ENCODE peak calls at places on chromosomes 12 and 14, in ten cellular contexts. One of them, this sample, is unnamed.
A peak's percentile ranks its signal among the peaks of the same experiment; 100 is the strongest.

GRCh38 chr12:13367973-13368372 is 171.4 kb downstream of the EMP1 start:
- DNase-seq in upper lobe of left lung: no peak
- DNase-seq in suprapubic skin: no peak
- DNase-seq in A549: no peak
- DNase-seq in tibial nerve: no peak
- DNase-seq in sigmoid colon: no peak
- DNase-seq in ovary: no peak
- DNase-seq in transverse colon: no peak
- DNase-seq in K562: no peak
- DNase-seq in HepG2: no peak
- DNase-seq in this sample: no peak

GRCh38 chr12:57632369-57632897 is 568 bp downstream of the B4GALNT1 start:
- DNase-seq in upper lobe of left lung: no peak
- DNase-seq in suprapubic skin: peak; percentile 60
- DNase-seq in A549: no peak
- DNase-seq in tibial nerve: no peak
- DNase-seq in sigmoid colon: peak; percentile 67
- DNase-seq in ovary: peak; percentile 25
- DNase-seq in transverse colon: no peak
- DNase-seq in K562: peak; percentile 76
- DNase-seq in HepG2: no peak
- DNase-seq in this sample: no peak

GRCh38 chr12:98653866-98654493 is 8.9 kb downstream of the APAF1 start:
- DNase-seq in upper lobe of left lung: no peak
- DNase-seq in suprapubic skin: no peak
- DNase-seq in A549: peak; percentile 33
- DNase-seq in tibial nerve: no peak
- DNase-seq in sigmoid colon: no peak
- DNase-seq in ovary: no peak
- DNase-seq in transverse colon: no peak
- DNase-seq in K562: peak; percentile 23
- DNase-seq in HepG2: peak; percentile 68
- DNase-seq in this sample: no peak

GRCh38 chr14:33850826-33851225 is 100.0 kb downstream of the EGLN3 start:
- DNase-seq in upper lobe of left lung: no peak
- DNase-seq in suprapubic skin: no peak
- DNase-seq in A549: no peak
- DNase-seq in tibial nerve: no peak
- DNase-seq in sigmoid colon: no peak
- DNase-seq in ovary: no peak
- DNase-seq in transverse colon: no peak
- DNase-seq in K562: no peak
- DNase-seq in HepG2: no peak
- DNase-seq in this sample: no peak

GRCh38 chr12:117643971-117644370 is 282.5 kb upstream of the NOS1 start:
- DNase-seq in upper lobe of left lung: no peak
- DNase-seq in suprapubic skin: no peak
- DNase-seq in A549: no peak
- DNase-seq in tibial nerve: no peak
- DNase-seq in sigmoid colon: no peak
- DNase-seq in ovary: no peak
- DNase-seq in transverse colon: no peak
- DNase-seq in K562: no peak
- DNase-seq in HepG2: no peak
- DNase-seq in this sample: no peak

GRCh38 chr14:105492051-105492965 is 1.3 kb downstream of the TEDC1 start:
- DNase-seq in upper lobe of left lung: no peak
- DNase-seq in suprapubic skin: no peak
- DNase-seq in A549: no peak
- DNase-seq in tibial nerve: no peak
- DNase-seq in sigmoid colon: peak; percentile 77
- DNase-seq in ovary: peak; percentile 66
- DNase-seq in transverse colon: no peak
- DNase-seq in K562: no peak
- DNase-seq in HepG2: no peak
- DNase-seq in this sample: no peak

GRCh38 chr12:68560823-68561422 is 49.8 kb upstream of the RAP1B start:
- DNase-seq in upper lobe of left lung: no peak
- DNase-seq in suprapubic skin: no peak
- DNase-seq in A549: no peak
- DNase-seq in tibial nerve: no peak
- DNase-seq in sigmoid colon: no peak
- DNase-seq in ovary: no peak
- DNase-seq in transverse colon: no peak
- DNase-seq in K562: no peak
- DNase-seq in HepG2: no peak
- DNase-seq in this sample: no peak

GRCh38 chr12:105538880-105539279 is 208.4 kb downstream of the C12orf75 start:
- DNase-seq in upper lobe of left lung: no peak
- DNase-seq in suprapubic skin: no peak
- DNase-seq in A549: no peak
- DNase-seq in tibial nerve: no peak
- DNase-seq in sigmoid colon: no peak
- DNase-seq in ovary: no peak
- DNase-seq in transverse colon: no peak
- DNase-seq in K562: no peak
- DNase-seq in HepG2: no peak
- DNase-seq in this sample: no peak

GRCh38 chr12:106767954-106768501 is 6.5 kb upstream of the RIC8B start:
- DNase-seq in upper lobe of left lung: no peak
- DNase-seq in suprapubic skin: no peak
- DNase-seq in A549: no peak
- DNase-seq in tibial nerve: no peak
- DNase-seq in sigmoid colon: no peak
- DNase-seq in ovary: no peak
- DNase-seq in transverse colon: no peak
- DNase-seq in K562: no peak
- DNase-seq in HepG2: no peak
- DNase-seq in this sample: no peak

GRCh38 chr12:30988887-30989286 is 62.3 kb downstream of the TSPAN11 start:
- DNase-seq in upper lobe of left lung: no peak
- DNase-seq in suprapubic skin: no peak
- DNase-seq in A549: no peak
- DNase-seq in tibial nerve: no peak
- DNase-seq in sigmoid colon: no peak
- DNase-seq in ovary: no peak
- DNase-seq in transverse colon: peak; percentile 27
- DNase-seq in K562: no peak
- DNase-seq in HepG2: no peak
- DNase-seq in this sample: peak; percentile 78

GRCh38 chr14:60183724-60184596 is 18.8 kb upstream of the DHRS7 start:
- DNase-seq in upper lobe of left lung: no peak
- DNase-seq in suprapubic skin: no peak
- DNase-seq in A549: peak; percentile 12
- DNase-seq in tibial nerve: peak; percentile 55
- DNase-seq in sigmoid colon: no peak
- DNase-seq in ovary: no peak
- DNase-seq in transverse colon: no peak
- DNase-seq in K562: peak; percentile 10
- DNase-seq in HepG2: peak; percentile 55
- DNase-seq in this sample: no peak

GRCh38 chr12:87809916-87810315 is 219.3 kb downstream of the C12orf50 start:
- DNase-seq in upper lobe of left lung: no peak
- DNase-seq in suprapubic skin: no peak
- DNase-seq in A549: no peak
- DNase-seq in tibial nerve: no peak
- DNase-seq in sigmoid colon: no peak
- DNase-seq in ovary: no peak
- DNase-seq in transverse colon: no peak
- DNase-seq in K562: no peak
- DNase-seq in HepG2: no peak
- DNase-seq in this sample: no peak

GRCh38 chr12:22662356-22662755 is 37.4 kb downstream of the ETNK1 start:
- DNase-seq in upper lobe of left lung: no peak
- DNase-seq in suprapubic skin: no peak
- DNase-seq in A549: no peak
- DNase-seq in tibial nerve: no peak
- DNase-seq in sigmoid colon: no peak
- DNase-seq in ovary: no peak
- DNase-seq in transverse colon: no peak
- DNase-seq in K562: no peak
- DNase-seq in HepG2: no peak
- DNase-seq in this sample: no peak

GRCh38 chr12:47078733-47079364 is 572 bp upstream of the PCED1B start:
- DNase-seq in upper lobe of left lung: peak; percentile 42
- DNase-seq in suprapubic skin: no peak
- DNase-seq in A549: peak; percentile 57
- DNase-seq in tibial nerve: no peak
- DNase-seq in sigmoid colon: peak; percentile 87
- DNase-seq in ovary: peak; percentile 55
- DNase-seq in transverse colon: peak; percentile 45
- DNase-seq in K562: no peak
- DNase-seq in HepG2: no peak
- DNase-seq in this sample: no peak

DNA sequence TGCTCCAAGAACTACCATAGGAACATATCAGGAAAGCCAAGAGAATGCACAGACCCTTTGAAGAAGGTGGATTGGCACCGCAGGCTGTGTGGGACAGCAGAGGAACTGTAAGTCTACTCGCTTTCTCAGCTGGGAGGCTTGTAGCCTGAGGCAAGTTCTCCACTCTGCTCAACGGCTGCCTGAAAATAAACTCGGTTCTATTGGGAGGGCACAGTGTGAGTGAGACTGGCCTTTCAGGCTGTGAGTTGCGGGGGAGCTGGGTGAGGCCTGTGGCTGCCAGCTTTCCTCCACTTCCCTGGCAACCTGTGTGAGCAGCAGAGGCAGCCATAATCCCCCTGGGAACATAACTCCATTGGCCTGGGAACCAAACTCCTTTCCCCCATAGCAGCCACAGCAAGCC is 132.1 kb downstream of the ANKS1B start:
- DNase-seq in upper lobe of left lung: no peak
- DNase-seq in suprapubic skin: no peak
- DNase-seq in A549: no peak
- DNase-seq in tibial nerve: no peak
- DNase-seq in sigmoid colon: no peak
- DNase-seq in ovary: no peak
- DNase-seq in transverse colon: no peak
- DNase-seq in K562: no peak
- DNase-seq in HepG2: no peak
- DNase-seq in this sample: no peak
- TF ChIP-seq EP300 in upper lobe of left lung: no peak
- TF ChIP-seq EP300 in suprapubic skin: no peak
- TF ChIP-seq EP300 in A549: no peak
- TF ChIP-seq EP300 in tibial nerve: no peak
- TF ChIP-seq EP300 in sigmoid colon: no peak
- TF ChIP-seq EP300 in ovary: no peak
- TF ChIP-seq EP300 in transverse colon: no peak
- TF ChIP-seq EP300 in K562: no peak
- TF ChIP-seq EP300 in HepG2: no peak
- TF ChIP-seq EP300 in this sample: no peak

DNA sequence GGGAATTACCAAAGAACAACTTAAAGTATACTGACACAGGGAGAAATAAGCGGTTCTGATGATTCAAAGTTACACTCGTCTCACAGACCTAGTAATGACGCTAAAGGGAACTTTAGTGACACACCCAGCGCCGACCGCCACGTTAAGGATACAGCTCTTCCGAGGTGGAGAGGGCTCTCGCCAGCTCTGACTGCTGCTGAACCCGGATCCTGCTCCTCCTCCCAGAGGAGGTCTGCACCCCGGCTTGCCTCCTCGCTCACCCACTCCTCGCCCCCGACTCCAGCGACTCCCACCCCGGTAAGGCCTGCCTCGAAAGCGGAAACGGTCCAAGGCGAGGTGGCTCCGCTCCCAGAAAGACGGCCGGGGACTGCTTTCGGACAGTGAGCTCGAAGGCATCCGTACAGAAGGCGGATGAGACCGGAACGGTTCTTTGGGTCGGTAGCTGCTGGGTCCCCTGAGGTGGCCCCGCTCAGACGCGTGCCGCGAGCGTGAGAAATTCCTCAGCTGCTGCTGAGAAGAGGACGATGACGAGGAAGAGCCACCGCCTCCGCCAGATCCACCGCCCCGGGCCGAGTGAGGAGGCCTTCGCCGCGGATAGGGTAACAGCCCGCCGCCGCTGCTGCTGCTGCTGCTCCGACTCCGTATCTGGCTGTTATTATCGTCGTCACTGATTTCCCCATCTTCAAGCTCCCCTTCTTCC is 637 bp downstream of the ZFC3H1 start:
- DNase-seq in upper lobe of left lung: peak; percentile 72
- DNase-seq in suprapubic skin: peak; percentile 84
- DNase-seq in A549: peak; percentile 43
- DNase-seq in tibial nerve: peak; percentile 32
- DNase-seq in sigmoid colon: peak; percentile 81
- DNase-seq in ovary: peak; percentile 75
- DNase-seq in transverse colon: peak; percentile 73
- DNase-seq in K562: peak; percentile 41
- DNase-seq in HepG2: peak; percentile 22
- DNase-seq in this sample: peak; percentile 62
- TF ChIP-seq POLR2A in upper lobe of left lung: peak; percentile 69
- TF ChIP-seq POLR2A in suprapubic skin: peak; percentile 31
- TF ChIP-seq POLR2A in A549: no peak
- TF ChIP-seq POLR2A in tibial nerve: peak; percentile 8
- TF ChIP-seq POLR2A in sigmoid colon: no peak
- TF ChIP-seq POLR2A in ovary: no peak
- TF ChIP-seq POLR2A in transverse colon: peak; percentile 27
- TF ChIP-seq POLR2A in K562: no peak
- TF ChIP-seq POLR2A in HepG2: no peak
- TF ChIP-seq POLR2A in this sample: no peak

GRCh38 chr12:3913278-3913677 is 40.1 kb upstream of the PARP11 start:
- DNase-seq in upper lobe of left lung: no peak
- DNase-seq in suprapubic skin: no peak
- DNase-seq in A549: no peak
- DNase-seq in tibial nerve: no peak
- DNase-seq in sigmoid colon: no peak
- DNase-seq in ovary: no peak
- DNase-seq in transverse colon: no peak
- DNase-seq in K562: no peak
- DNase-seq in HepG2: no peak
- DNase-seq in this sample: no peak
- TF ChIP-seq EP300 in upper lobe of left lung: no peak
- TF ChIP-seq EP300 in suprapubic skin: no peak
- TF ChIP-seq EP300 in A549: no peak
- TF ChIP-seq EP300 in tibial nerve: no peak
- TF ChIP-seq EP300 in sigmoid colon: no peak
- TF ChIP-seq EP300 in ovary: no peak
- TF ChIP-seq EP300 in transverse colon: no peak
- TF ChIP-seq EP300 in K562: no peak
- TF ChIP-seq EP300 in HepG2: no peak
- TF ChIP-seq EP300 in this sample: no peak

DNA sequence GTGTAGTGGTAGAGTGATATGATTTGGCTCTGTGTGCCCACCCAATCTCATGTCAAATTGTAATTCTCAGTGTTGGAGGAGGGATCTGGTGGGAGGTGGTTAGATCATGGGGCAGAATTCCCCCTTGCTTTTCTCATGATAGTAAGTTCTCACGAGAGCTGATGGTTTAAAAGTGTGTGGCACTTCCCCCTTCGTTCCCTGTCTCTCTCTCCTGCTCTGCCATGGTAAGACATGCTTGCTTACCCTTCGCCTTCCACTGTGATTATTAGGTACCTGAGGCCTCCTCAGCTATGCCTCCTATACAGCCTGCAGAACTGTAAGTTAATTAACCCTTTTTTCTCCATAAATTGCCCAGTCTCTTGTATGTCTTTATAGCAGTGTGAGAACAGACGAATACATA is 115.7 kb upstream of the FUT8 start:
- DNase-seq in upper lobe of left lung: no peak
- DNase-seq in suprapubic skin: no peak
- DNase-seq in A549: no peak
- DNase-seq in tibial nerve: no peak
- DNase-seq in sigmoid colon: no peak
- DNase-seq in ovary: no peak
- DNase-seq in transverse colon: no peak
- DNase-seq in K562: no peak
- DNase-seq in HepG2: no peak
- DNase-seq in this sample: peak; percentile 14
- TF ChIP-seq POLR2A in upper lobe of left lung: no peak
- TF ChIP-seq POLR2A in suprapubic skin: no peak
- TF ChIP-seq POLR2A in A549: no peak
- TF ChIP-seq POLR2A in tibial nerve: no peak
- TF ChIP-seq POLR2A in sigmoid colon: no peak
- TF ChIP-seq POLR2A in ovary: no peak
- TF ChIP-seq POLR2A in transverse colon: no peak
- TF ChIP-seq POLR2A in K562: no peak
- TF ChIP-seq POLR2A in HepG2: no peak
- TF ChIP-seq POLR2A in this sample: no peak

This sample was measured in stomach.